ENCODE peak calls at places on chromosomes 7 and 10, in six cellular contexts. One of them, this sample, is unnamed.

GRCh38 chr10:30857803-30858202 is 173.9 kb downstream of the ZNF438 start:
- DNase-seq in ovary: peak; percentile 70
- DNase-seq in HepG2: no peak
- DNase-seq in stomach: no peak
- DNase-seq in lower leg skin: peak; percentile 93
- DNase-seq in uterus: peak; percentile 83
- DNase-seq in this sample: no peak

GRCh38 chr10:100917071-100917470 is 4.3 kb downstream of the SLF2 start:
- DNase-seq in stomach: no peak
- DNase-seq in lower leg skin: no peak
- DNase-seq in uterus: no peak
- DNase-seq in HepG2: no peak
- DNase-seq in ovary: no peak
- DNase-seq in this sample: no peak

GRCh38 chr10:87531908-87532622 is 27.4 kb downstream of the MINPP1 start:
- DNase-seq in lower leg skin: no peak
- DNase-seq in ovary: peak; percentile 29
- DNase-seq in stomach: no peak
- DNase-seq in HepG2: no peak
- DNase-seq in uterus: no peak
- DNase-seq in this sample: no peak

GRCh38 chr7:31633454-31633853 is 53.6 kb upstream of the PPP1R17 start:
- DNase-seq in HepG2: no peak
- DNase-seq in uterus: no peak
- DNase-seq in ovary: no peak
- DNase-seq in lower leg skin: no peak
- DNase-seq in stomach: no peak
- DNase-seq in this sample: no peak

GRCh38 chr10:22684707-22685106 is 29.7 kb downstream of the PIP4K2A start:
- DNase-seq in ovary: no peak
- DNase-seq in lower leg skin: no peak
- DNase-seq in uterus: no peak
- DNase-seq in stomach: no peak
- DNase-seq in HepG2: no peak
- DNase-seq in this sample: no peak

GRCh38 chr10:103804866-103805265 is 50.5 kb downstream of the SH3PXD2A start:
- DNase-seq in uterus: no peak
- DNase-seq in HepG2: no peak
- DNase-seq in ovary: no peak
- DNase-seq in stomach: no peak
- DNase-seq in lower leg skin: no peak
- DNase-seq in this sample: no peak

GRCh38 chr10:98399784-98400183 is 15.2 kb downstream of the PYROXD2 start:
- DNase-seq in ovary: no peak
- DNase-seq in uterus: no peak
- DNase-seq in stomach: no peak
- DNase-seq in lower leg skin: peak; percentile 64
- DNase-seq in HepG2: no peak
- DNase-seq in this sample: no peak

GRCh38 chr7:9250876-9251275 is 817.5 kb downstream of the NXPH1 start:
- DNase-seq in ovary: no peak
- DNase-seq in uterus: no peak
- DNase-seq in stomach: no peak
- DNase-seq in lower leg skin: no peak
- DNase-seq in HepG2: no peak
- DNase-seq in this sample: no peak

GRCh38 chr7:151313857-151314256 is 27.8 kb upstream of the NUB1 start:
- DNase-seq in lower leg skin: peak; percentile 92
- DNase-seq in stomach: peak; percentile 54
- DNase-seq in HepG2: no peak
- DNase-seq in ovary: no peak
- DNase-seq in uterus: peak; percentile 39
- DNase-seq in this sample: no peak

GRCh38 chr7:6271694-6272371 is 591 bp downstream of the CYTH3 start:
- DNase-seq in stomach: peak; percentile 26
- DNase-seq in HepG2: no peak
- DNase-seq in uterus: peak; percentile 42
- DNase-seq in ovary: peak; percentile 26
- DNase-seq in lower leg skin: peak; percentile 89
- DNase-seq in this sample: no peak

GRCh38 chr10:21173433-21173963 is 276.4 kb upstream of the NEBL start:
- DNase-seq in uterus: no peak
- DNase-seq in stomach: no peak
- DNase-seq in lower leg skin: peak; percentile 82
- DNase-seq in HepG2: no peak
- DNase-seq in ovary: peak; percentile 8
- DNase-seq in this sample: no peak

GRCh38 chr7:83648464-83649241 is at the start of gene SEMA3E:
- DNase-seq in uterus: no peak
- DNase-seq in lower leg skin: no peak
- DNase-seq in stomach: peak; percentile 32
- DNase-seq in ovary: no peak
- DNase-seq in HepG2: no peak
- DNase-seq in this sample: peak; percentile 37

GRCh38 chr7:121513105-121513504 is 117.0 kb upstream of the FAM3C start:
- DNase-seq in stomach: no peak
- DNase-seq in HepG2: no peak
- DNase-seq in lower leg skin: no peak
- DNase-seq in uterus: no peak
- DNase-seq in ovary: no peak
- DNase-seq in this sample: no peak

GRCh38 chr7:44157116-44158059 is 16.3 kb upstream of the MYL7 start:
- DNase-seq in HepG2: no peak
- DNase-seq in ovary: no peak
- DNase-seq in lower leg skin: peak; percentile 69
- DNase-seq in uterus: no peak
- DNase-seq in stomach: no peak
- DNase-seq in this sample: no peak

GRCh38 chr7:136859798-136860197 is 8.7 kb upstream of the CHRM2 start:
- DNase-seq in HepG2: no peak
- DNase-seq in uterus: no peak
- DNase-seq in stomach: no peak
- DNase-seq in ovary: no peak
- DNase-seq in lower leg skin: no peak
- DNase-seq in this sample: no peak

GRCh38 chr10:98649170-98649569 is 202.4 kb upstream of the HPS1 start:
- DNase-seq in lower leg skin: no peak
- DNase-seq in ovary: no peak
- DNase-seq in uterus: no peak
- DNase-seq in HepG2: no peak
- DNase-seq in stomach: no peak
- DNase-seq in this sample: no peak

GRCh38 chr7:141012696-141013344 is 1.9 kb downstream of the MRPS33 start:
- DNase-seq in stomach: no peak
- DNase-seq in uterus: no peak
- DNase-seq in HepG2: no peak
- DNase-seq in ovary: no peak
- DNase-seq in lower leg skin: no peak
- DNase-seq in this sample: no peak

GRCh38 chr10:47264797-47265281 is 35.2 kb upstream of the GDF10 start:
- DNase-seq in lower leg skin: no peak
- DNase-seq in HepG2: peak; percentile 51
- DNase-seq in ovary: no peak
- DNase-seq in uterus: no peak
- DNase-seq in stomach: no peak
- DNase-seq in this sample: no peak

GRCh38 chr10:95558593-95559320 is 2.4 kb downstream of the SORBS1 start:
- DNase-seq in ovary: no peak
- DNase-seq in uterus: no peak
- DNase-seq in stomach: no peak
- DNase-seq in lower leg skin: no peak
- DNase-seq in HepG2: no peak
- DNase-seq in this sample: no peak

GRCh38 chr7:143384148-143384547 is 3.0 kb downstream of the ZYX start:
- DNase-seq in HepG2: no peak
- DNase-seq in uterus: no peak
- DNase-seq in ovary: no peak
- DNase-seq in stomach: no peak
- DNase-seq in lower leg skin: peak; percentile 66
- DNase-seq in this sample: no peak

GRCh38 chr10:10830316-10831061 is 187.2 kb upstream of the CELF2 start:
- DNase-seq in uterus: no peak
- DNase-seq in lower leg skin: no peak
- DNase-seq in stomach: no peak
- DNase-seq in HepG2: no peak
- DNase-seq in ovary: no peak
- DNase-seq in this sample: no peak

GRCh38 chr10:99435986-99436633 is 5.7 kb upstream of the GOT1 start:
- DNase-seq in uterus: no peak
- DNase-seq in stomach: no peak
- DNase-seq in lower leg skin: no peak
- DNase-seq in HepG2: peak; percentile 48
- DNase-seq in ovary: no peak
- DNase-seq in this sample: no peak

GRCh38 chr7:77421273-77421672 is 5.1 kb upstream of the GSAP start:
- DNase-seq in stomach: no peak
- DNase-seq in ovary: no peak
- DNase-seq in uterus: no peak
- DNase-seq in HepG2: no peak
- DNase-seq in lower leg skin: no peak
- DNase-seq in this sample: no peak

GRCh38 chr7:134724606-134725005 is 54.8 kb upstream of the CALD1 start:
- DNase-seq in ovary: no peak
- DNase-seq in HepG2: peak; percentile 10
- DNase-seq in lower leg skin: no peak
- DNase-seq in uterus: no peak
- DNase-seq in stomach: no peak
- DNase-seq in this sample: no peak

GRCh38 chr7:121798076-121798475 is 74.9 kb upstream of the PTPRZ1 start:
- DNase-seq in uterus: no peak
- DNase-seq in ovary: no peak
- DNase-seq in lower leg skin: no peak
- DNase-seq in stomach: no peak
- DNase-seq in HepG2: no peak
- DNase-seq in this sample: no peak

GRCh38 chr10:5861269-5862031 is 28.2 kb downstream of the ANKRD16 start:
- DNase-seq in uterus: no peak
- DNase-seq in ovary: no peak
- DNase-seq in HepG2: peak; percentile 83
- DNase-seq in lower leg skin: no peak
- DNase-seq in stomach: no peak
- DNase-seq in this sample: no peak

DNA sequence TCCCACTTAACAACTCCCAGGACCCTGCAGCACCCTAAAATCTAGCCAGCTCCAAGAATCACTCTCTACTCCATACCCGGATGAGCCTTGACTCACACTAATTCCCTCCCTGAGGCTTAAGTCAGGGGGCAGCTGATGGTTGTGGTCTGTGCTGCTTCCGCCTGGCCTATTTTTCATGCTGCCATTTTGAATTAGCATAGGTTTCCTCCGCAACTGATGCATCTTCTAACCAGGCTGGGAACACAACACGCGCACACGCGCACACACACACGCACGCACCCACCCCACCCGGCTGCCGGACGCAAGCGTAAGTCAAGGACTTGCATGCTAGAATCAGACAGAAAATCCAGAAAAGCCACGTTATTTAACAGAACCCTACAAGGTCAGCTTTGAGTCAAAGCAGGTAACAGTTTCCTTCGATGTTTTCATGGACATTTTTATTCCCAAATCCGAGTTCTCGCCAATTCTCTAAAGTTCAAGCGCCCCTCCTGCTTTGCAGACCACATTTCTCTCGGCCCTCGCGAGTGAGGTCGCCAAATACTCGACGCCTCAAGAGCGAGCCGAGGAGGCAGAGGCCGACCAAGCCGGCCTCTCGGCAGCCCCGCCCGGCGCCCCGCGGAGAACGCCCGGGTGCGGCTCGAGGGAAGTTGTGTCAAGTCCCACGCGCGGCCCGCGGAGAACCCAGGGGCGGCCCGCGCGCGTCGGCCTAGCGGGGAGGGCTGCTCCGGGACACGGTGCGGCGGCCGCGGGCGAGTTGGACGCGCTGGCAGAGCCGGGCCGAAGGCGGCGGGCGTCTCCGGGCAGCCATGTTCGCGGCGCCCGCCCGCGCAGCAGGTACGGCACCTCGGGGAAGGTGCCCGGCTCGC is 977 bp downstream of the SCRN1 start:
- DNase-seq in uterus: peak; percentile 47
- DNase-seq in lower leg skin: no peak
- DNase-seq in HepG2: peak; percentile 57
- DNase-seq in stomach: peak; percentile 50
- DNase-seq in ovary: peak; percentile 51
- DNase-seq in this sample: no peak
- TF ChIP-seq POLR2A in uterus: no peak
- TF ChIP-seq POLR2A in lower leg skin: no peak
- TF ChIP-seq POLR2A in HepG2: peak; percentile 54
- TF ChIP-seq POLR2A in stomach: no peak
- TF ChIP-seq POLR2A in ovary: no peak
- TF ChIP-seq POLR2A in this sample: no peak

DNA sequence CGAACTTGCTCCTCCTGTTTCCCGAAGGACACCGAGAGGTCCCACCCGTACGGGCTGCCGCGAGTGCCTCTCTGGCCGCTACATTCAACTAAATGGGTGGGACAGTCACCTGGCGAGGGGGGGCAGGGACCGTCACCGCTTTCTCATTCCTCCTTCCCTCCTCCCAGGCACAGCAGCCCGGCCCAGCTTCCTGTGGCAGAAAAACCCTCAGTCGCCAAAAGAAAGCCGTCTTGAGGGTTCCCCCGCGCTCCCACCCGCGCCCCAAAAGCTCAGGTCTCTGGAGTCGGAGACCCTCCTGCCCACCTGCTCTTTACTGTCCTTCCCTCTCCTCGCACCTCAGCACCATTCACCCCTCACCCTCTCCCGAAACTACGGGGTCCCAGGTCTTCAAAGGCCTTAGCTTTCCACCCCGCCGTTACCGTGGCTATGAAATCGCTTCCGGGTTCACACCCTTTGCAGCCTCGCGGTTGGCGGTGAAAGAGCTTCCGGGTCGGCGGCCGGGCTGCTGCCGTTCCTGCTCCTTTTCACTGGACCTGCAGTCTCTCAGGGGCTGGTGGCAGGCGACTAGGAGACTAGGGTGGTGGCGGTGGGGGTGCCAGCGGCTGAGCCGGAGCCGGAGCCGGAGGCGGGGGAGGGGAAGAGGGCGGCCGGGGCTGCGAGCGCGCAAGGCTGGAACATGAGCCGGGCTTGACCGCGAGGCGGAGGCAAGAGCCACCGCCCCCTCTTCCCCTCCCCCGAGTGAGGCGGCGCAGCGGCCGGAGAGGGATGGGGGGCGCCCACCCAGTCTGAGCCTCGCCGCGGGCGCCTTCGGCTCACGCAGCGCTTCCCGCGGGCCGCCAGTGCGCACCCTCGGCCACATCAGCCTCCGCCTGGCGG is at the start of the genes ANKIB1 and KRIT1:
- DNase-seq in stomach: peak; percentile 88
- DNase-seq in uterus: peak; percentile 84
- DNase-seq in HepG2: peak; percentile 86
- DNase-seq in ovary: peak; percentile 83
- DNase-seq in lower leg skin: peak; percentile 98
- DNase-seq in this sample: peak; percentile 89
- TF ChIP-seq POLR2A in stomach: peak; percentile 33
- TF ChIP-seq POLR2A in uterus: peak; percentile 46
- TF ChIP-seq POLR2A in HepG2: peak; percentile 69
- TF ChIP-seq POLR2A in ovary: peak; percentile 72
- TF ChIP-seq POLR2A in lower leg skin: peak; percentile 2
- TF ChIP-seq POLR2A in this sample: peak; percentile 77

GRCh38 chr10:1019362-1019761 is 6.3 kb downstream of the IDI2 start:
- DNase-seq in uterus: no peak
- DNase-seq in lower leg skin: no peak
- DNase-seq in stomach: no peak
- DNase-seq in HepG2: no peak
- DNase-seq in ovary: no peak
- DNase-seq in this sample: no peak
- TF ChIP-seq POLR2A in uterus: no peak
- TF ChIP-seq POLR2A in lower leg skin: no peak
- TF ChIP-seq POLR2A in stomach: no peak
- TF ChIP-seq POLR2A in HepG2: no peak
- TF ChIP-seq POLR2A in ovary: no peak
- TF ChIP-seq POLR2A in this sample: no peak

GRCh38 chr10:132709471-132709951 is 76.4 kb downstream of the NKX6-2 start:
- DNase-seq in lower leg skin: peak; percentile 72
- DNase-seq in uterus: no peak
- DNase-seq in HepG2: no peak
- DNase-seq in ovary: no peak
- DNase-seq in stomach: no peak
- DNase-seq in this sample: no peak
- TF ChIP-seq POLR2A in lower leg skin: no peak
- TF ChIP-seq POLR2A in uterus: no peak
- TF ChIP-seq POLR2A in HepG2: no peak
- TF ChIP-seq POLR2A in ovary: no peak
- TF ChIP-seq POLR2A in stomach: no peak
- TF ChIP-seq POLR2A in this sample: no peak